ENCODE peak calls at places on chromosomes 2 and 18, in nine cellular contexts. S is lung; W is adrenal gland; U is CD4-positive, alpha-beta memory T cell; B is lower lobe of right lung; E is CD8-positive, alpha-beta T cell; Y is HepG2; O is hepatocyte; P is HAP-1. T is an unnamed sample.

GRCh38 chr2:70596739-70597138 is 43.1 kb upstream of the TGFA start:
- DNase-seq in Y (no peak), S (no peak), P (no peak), U (no peak), E (no peak), O (no peak), W (no peak), B (no peak), T (no peak)

GRCh38 chr2:25279091-25279651 is 62.6 kb downstream of the DNMT3A start:
- DNase-seq in Y (no peak), W (peak; percentile 82), U (peak; percentile 19), P (no peak), E (no peak), B (peak; percentile 82), S (peak; percentile 67), O (no peak), T (no peak)

GRCh38 chr2:72788756-72789155 is 37.1 kb downstream of the EXOC6B start:
- DNase-seq in S (no peak), U (no peak), W (no peak), Y (no peak), B (no peak), E (no peak), O (no peak), P (no peak), T (no peak)

GRCh38 chr18:48919547-48919946 is 31.2 kb downstream of the SMAD7 start:
- DNase-seq in O (no peak), E (no peak), U (no peak), B (no peak), Y (no peak), P (no peak), W (no peak), S (no peak), T (no peak)

GRCh38 chr2:41877114-41877513 is 170.7 kb upstream of the PKDCC start:
- DNase-seq in P (no peak), S (no peak), U (no peak), E (no peak), Y (no peak), O (no peak), B (no peak), W (no peak), T (no peak)

GRCh38 chr2:11534078-11534745 is 367 bp downstream of the GREB1 start:
- DNase-seq in P (no peak), O (no peak), B (no peak), U (no peak), S (no peak), E (no peak), W (no peak), Y (no peak), T (no peak)

GRCh38 chr18:3448845-3449701 is 899 bp upstream of the TGIF1 start:
- DNase-seq in O (peak; percentile 92), E (peak; percentile 85), W (peak; percentile 91), P (peak; percentile 43), S (peak; percentile 88), U (peak; percentile 93), Y (peak; percentile 91), B (peak; percentile 92), T (peak; percentile 68)

GRCh38 chr2:240932001-240932723 is 26.0 kb downstream of the CROCC2 start:
- DNase-seq in Y (no peak), P (no peak), E (peak; percentile 9), W (no peak), B (peak; percentile 39), S (no peak), U (no peak), O (no peak), T (peak; percentile 9)

GRCh38 chr2:8573234-8573941 is 108.5 kb upstream of the ID2 start:
- DNase-seq in W (no peak), O (peak; percentile 69), B (no peak), Y (peak; percentile 47), S (no peak), P (no peak), U (no peak), E (no peak), T (no peak)

GRCh38 chr18:32922951-32923430 is 150.2 kb upstream of the KLHL14 start:
- DNase-seq in U (no peak), Y (no peak), O (no peak), P (no peak), B (no peak), W (no peak), E (no peak), S (no peak), T (no peak)

GRCh38 chr2:40228296-40228695 is 223.6 kb downstream of the SLC8A1 start:
- DNase-seq in S (no peak), O (no peak), W (no peak), E (no peak), P (no peak), U (no peak), Y (no peak), B (no peak), T (no peak)

GRCh38 chr2:39488450-39488849 is 51.4 kb upstream of the MAP4K3 start:
- DNase-seq in S (no peak), Y (peak; percentile 83), P (no peak), W (peak; percentile 88), O (no peak), E (no peak), B (peak; percentile 57), U (no peak), T (no peak)

GRCh38 chr2:65602851-65603250 is 170.5 kb upstream of the SPRED2 start:
- DNase-seq in B (no peak), W (no peak), U (no peak), E (no peak), S (no peak), O (no peak), Y (no peak), P (no peak), T (no peak)

GRCh38 chr2:163878718-163879117 is 142.9 kb upstream of the FIGN start:
- DNase-seq in U (no peak), E (no peak), B (no peak), S (peak; percentile 37), Y (peak; percentile 59), W (peak; percentile 48), O (peak; percentile 25), P (peak; percentile 25), T (no peak)

GRCh38 chr2:238936162-238937052 is 88.5 kb downstream of the TWIST2 start:
- DNase-seq in B (no peak), U (no peak), O (no peak), W (no peak), P (no peak), Y (no peak), E (peak; percentile 32), S (peak; percentile 23), T (no peak)

GRCh38 chr2:207153266-207153990 is 12.3 kb downstream of the KLF7 start:
- DNase-seq in B (no peak), U (no peak), Y (no peak), W (no peak), P (no peak), E (no peak), O (no peak), S (no peak), T (no peak)

GRCh38 chr2:207156451-207157161 is 9.1 kb downstream of the KLF7 start:
- DNase-seq in Y (peak; percentile 61), O (no peak), W (no peak), E (no peak), P (no peak), B (no peak), S (no peak), U (no peak), T (no peak)

GRCh38 chr2:207156045-207156444 is 9.7 kb downstream of the KLF7 start:
- DNase-seq in P (no peak), Y (no peak), W (no peak), U (no peak), B (no peak), O (no peak), S (no peak), E (no peak), T (no peak)

GRCh38 chr2:207155516-207155915 is 10.2 kb downstream of the KLF7 start:
- DNase-seq in E (no peak), S (no peak), B (no peak), U (no peak), P (peak; percentile 36), Y (no peak), O (no peak), W (no peak), T (no peak)

GRCh38 chr2:207154556-207155179 is 11.1 kb downstream of the KLF7 start:
- DNase-seq in E (no peak), Y (no peak), U (no peak), P (no peak), S (no peak), B (no peak), W (no peak), O (no peak), T (no peak)
- H3K9me3 ChIP-seq in E (no peaks in the 10 kb centered on the region), Y (no peaks in the 10 kb centered on the region), U (no peaks in the 10 kb centered on the region), P (no peaks in the 10 kb centered on the region), S (no peaks in the 10 kb centered on the region), B (no peaks in the 10 kb centered on the region), W (no peaks in the 10 kb centered on the region), O (no peaks in the 10 kb centered on the region), T (no peaks in the 10 kb centered on the region)

DNA sequence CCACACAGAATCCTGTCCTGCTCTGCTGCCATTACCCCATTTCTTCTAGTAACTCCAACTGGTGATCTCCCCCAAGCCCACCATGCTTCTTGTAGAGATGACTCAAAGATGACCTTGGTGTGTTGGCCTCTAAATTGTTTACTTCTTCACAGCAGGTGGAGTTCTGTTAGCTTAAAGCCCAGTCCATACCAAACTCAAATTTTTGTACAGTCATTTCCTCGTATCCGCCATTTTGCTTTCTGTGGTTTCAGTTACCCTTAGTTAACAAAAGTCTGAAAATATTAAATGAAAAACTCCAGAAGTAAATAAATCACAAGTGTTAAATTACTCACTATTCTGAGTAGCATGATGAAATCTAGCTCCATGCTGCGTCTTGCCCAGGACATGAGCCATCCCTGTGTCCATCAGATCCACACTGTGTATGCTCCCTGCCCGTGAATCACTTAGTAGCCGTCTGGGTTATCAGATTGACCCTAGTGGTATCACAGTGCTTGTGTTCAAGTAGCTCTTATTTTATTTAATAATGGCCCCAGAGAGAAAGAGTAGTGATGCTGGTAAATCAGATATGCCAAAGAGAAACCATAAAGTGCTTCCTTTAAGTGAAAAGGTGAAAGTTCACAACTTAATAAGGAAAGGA is 133.3 kb upstream of the NOL4 start:
- DNase-seq in W (no peak), U (no peak), P (no peak), E (no peak), Y (no peak), S (no peak), O (no peak), B (no peak), T (no peak)
- H3K9me3 ChIP-seq in W (no peaks in the 10 kb centered on the region), U (no peaks in the 10 kb centered on the region), P (no peaks in the 10 kb centered on the region), E (no peaks in the 10 kb centered on the region), Y (no peaks in the 10 kb centered on the region), S (no peaks in the 10 kb centered on the region), O (no peaks in the 10 kb centered on the region), B (no peaks in the 10 kb centered on the region), T (no peaks in the 10 kb centered on the region)

DNA sequence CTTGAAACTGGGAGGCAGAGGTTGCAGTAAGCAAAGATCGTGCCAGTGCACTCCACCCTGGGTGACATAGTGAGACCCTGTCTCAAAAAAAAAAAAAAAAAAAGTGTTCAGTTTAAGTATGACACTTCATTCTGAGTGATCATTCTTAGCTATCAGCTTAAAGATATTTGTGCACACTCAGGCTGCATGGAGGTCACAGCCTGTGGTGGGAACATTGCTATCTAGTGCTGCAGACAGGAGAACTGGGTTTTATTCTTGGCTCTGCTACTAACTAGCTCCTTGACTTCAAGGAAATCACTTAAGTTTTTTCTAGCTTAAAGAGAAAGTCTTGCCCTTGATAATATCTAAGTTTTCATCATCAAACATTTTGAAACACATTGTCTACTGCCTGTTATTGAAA is 391.3 kb upstream of the CDH7 start:
- DNase-seq in B (no peak), S (no peak), O (no peak), Y (no peak), P (no peak), U (no peak), E (no peak), W (no peak), T (no peak)
- H3K9me3 ChIP-seq in B (no peaks in the 10 kb centered on the region), S (no peaks in the 10 kb centered on the region), O (no peaks in the 10 kb centered on the region), Y (no peaks in the 10 kb centered on the region), P (no peaks in the 10 kb centered on the region), U (no peaks in the 10 kb centered on the region), E (no peaks in the 10 kb centered on the region), W (no peaks in the 10 kb centered on the region), T (peaks cover 4% of the 10 kb centered on the region)

GRCh38 chr2:6841537-6842287 is 24.0 kb downstream of the CMPK2 start:
- DNase-seq in Y (no peak), O (no peak), P (no peak), B (no peak), W (no peak), U (no peak), E (no peak), S (no peak), T (no peak)
- H3K9me3 ChIP-seq in Y (peaks cover 60% of the 10 kb centered on the region), O (peaks cover 25% of the 10 kb centered on the region), P (peaks cover 14% of the 10 kb centered on the region), B (peaks cover 55% of the 10 kb centered on the region), W (no peaks in the 10 kb centered on the region), U (peaks cover 6% of the 10 kb centered on the region), E (peaks cover 41% of the 10 kb centered on the region), S (peaks cover 16% of the 10 kb centered on the region), T (peaks cover 37% of the 10 kb centered on the region)